ENCODE peak calls at places on chromosomes 11 and 22, in five cellular contexts. G is transverse colon, I is A549, O is suprapubic skin, F is H1. N is an unnamed sample.

GRCh38 chr11:95674669-95675358 is 114.8 kb downstream of the FAM76B start:
- DNase-seq in O (no peak), I (no peak), G (no peak), F (no peak), N (no peak)

GRCh38 chr11:68461284-68461861 is 821 bp downstream of the PPP6R3 start:
- DNase-seq in F (no peak), O (no peak), I (peak; percentile 48), G (no peak), N (no peak)

GRCh38 chr22:39237276-39238123 is 7.3 kb downstream of the PDGFB start:
- DNase-seq in I (no peak), G (no peak), F (no peak), O (no peak), N (peak; percentile 54)

GRCh38 chr22:38751422-38752346 is 4.1 kb downstream of the SUN2 start:
- DNase-seq in I (no peak), O (no peak), G (peak; percentile 83), F (no peak), N (peak; percentile 63)

GRCh38 chr11:65870706-65871681 is 1.6 kb downstream of the EFEMP2 start:
- DNase-seq in F (no peak), O (no peak), G (no peak), I (no peak), N (no peak)

GRCh38 chr22:44584256-44584902 is 86.3 kb upstream of the RTL6 start:
- DNase-seq in O (peak; percentile 32), I (no peak), F (no peak), G (no peak), N (no peak)

GRCh38 chr11:95605271-95605940 is 184.2 kb downstream of the FAM76B start:
- DNase-seq in F (no peak), O (no peak), I (no peak), G (no peak), N (no peak)

GRCh38 chr11:60989108-60989650 is 17.7 kb downstream of the CD6 start:
- DNase-seq in I (no peak), F (no peak), O (peak; percentile 30), G (no peak), N (no peak)

GRCh38 chr11:69229521-69229920 is 64.4 kb upstream of the MYEOV start:
- DNase-seq in I (no peak), O (no peak), F (no peak), G (no peak), N (peak; percentile 9)

GRCh38 chr11:126917531-126918204 is 82.9 kb downstream of the KIRREL3 start:
- DNase-seq in O (no peak), F (no peak), I (peak; percentile 89), G (no peak), N (no peak)

GRCh38 chr11:112977620-112978212 is 16.5 kb downstream of the NCAM1 start:
- DNase-seq in O (no peak), G (no peak), I (no peak), F (no peak), N (no peak)

GRCh38 chr11:47503227-47503626 is 49.7 kb downstream of the CELF1 start:
- DNase-seq in G (no peak), F (no peak), O (no peak), I (no peak), N (no peak)

GRCh38 chr11:47500121-47500520 is 51.2 kb upstream of the RAPSN start:
- DNase-seq in O (no peak), F (no peak), I (no peak), G (no peak), N (no peak)

GRCh38 chr11:47504910-47505309 is 48.0 kb downstream of the CELF1 start:
- DNase-seq in I (no peak), F (no peak), O (no peak), G (no peak), N (no peak)

GRCh38 chr11:47501095-47501494 is 51.8 kb downstream of the CELF1 start:
- DNase-seq in F (no peak), O (no peak), I (no peak), G (no peak), N (no peak)

GRCh38 chr11:47502767-47503166 is 50.2 kb downstream of the CELF1 start:
- DNase-seq in I (no peak), G (no peak), O (no peak), F (no peak), N (no peak)
- H3K4me1 ChIP-seq in I (peaks cover 12% of the 10 kb centered on the region), G (peaks cover 20% of the 10 kb centered on the region), O (peaks cover 40% of the 10 kb centered on the region), F (peaks cover 3% of the 10 kb centered on the region), N (peaks cover 89% of the 10 kb centered on the region)

GRCh38 chr11:17209939-17210245 is 2.1 kb upstream of the PIK3C2A start:
- DNase-seq in I (no peak), G (no peak), F (no peak), O (no peak), N (no peak)

GRCh38 chr11:17206448-17206847 is 1.3 kb downstream of the PIK3C2A start:
- DNase-seq in O (no peak), I (no peak), G (no peak), F (no peak), N (no peak)

GRCh38 chr11:17208257-17208999 is 642 bp upstream of the PIK3C2A start:
- DNase-seq in G (peak; percentile 62), I (peak; percentile 84), F (no peak), O (no peak), N (peak; percentile 65)

DNA sequence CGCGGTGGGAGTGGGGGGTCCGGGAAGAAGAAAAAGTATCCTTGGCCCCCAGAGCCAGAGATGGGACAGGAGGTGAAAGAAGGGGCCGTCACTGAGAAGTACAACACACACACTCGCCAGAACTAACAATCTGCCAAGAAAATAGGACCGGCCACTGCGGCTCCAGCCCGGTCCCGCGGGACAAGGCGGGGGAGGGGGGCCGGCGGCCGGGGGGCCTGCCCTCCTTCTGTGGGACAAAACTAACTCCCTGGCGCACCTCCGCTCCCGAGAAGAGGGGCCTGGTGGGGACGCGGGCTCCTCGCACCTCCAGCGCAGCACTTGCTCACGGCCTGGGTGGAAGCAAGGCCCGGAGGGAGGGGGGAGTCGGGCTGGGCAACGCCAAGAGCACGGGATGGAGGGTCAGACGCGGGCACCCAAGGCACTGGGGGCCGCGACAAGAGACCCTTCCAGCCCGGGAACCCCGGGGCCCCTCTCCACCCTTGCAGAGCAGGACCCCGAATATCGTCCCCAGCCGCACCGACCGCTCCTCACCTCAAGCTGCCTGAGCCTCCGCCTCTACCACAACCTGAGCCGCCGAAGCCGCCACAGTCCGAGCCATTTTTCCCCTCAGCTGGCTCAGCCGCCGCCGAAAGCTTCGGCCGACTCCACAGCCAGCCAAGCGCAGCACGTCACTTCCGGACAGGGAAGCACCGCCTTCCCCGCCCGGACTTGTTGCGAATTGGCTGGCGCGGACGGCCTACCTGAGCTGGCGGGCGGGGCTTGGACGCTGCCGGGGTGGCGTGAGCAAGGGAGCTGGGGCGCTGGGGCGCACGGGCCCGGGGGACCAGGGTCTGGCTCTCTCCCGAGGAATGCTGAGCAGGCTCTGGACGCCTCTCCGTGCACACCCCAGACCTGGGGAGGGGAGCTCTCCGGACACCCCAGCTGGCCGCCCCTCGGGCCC is at the start of gene PIK3C2A:
- DNase-seq in I (peak; percentile 95), G (peak; percentile 98), O (peak; percentile 98), F (peak; percentile 98), N (peak; percentile 99)
- TF ChIP-seq EP300 in I (no peak), G (no peak), O (no peak), F (no peak), N (no peak)

GRCh38 chr22:45743687-45744086 is 72.1 kb downstream of the ATXN10 start:
- DNase-seq in O (no peak), I (no peak), F (no peak), G (no peak), N (no peak)

GRCh38 chr22:45742866-45743450 is 71.3 kb downstream of the ATXN10 start:
- DNase-seq in I (peak; percentile 73), F (no peak), O (no peak), G (no peak), N (peak; percentile 30)

GRCh38 chr22:45744442-45744841 is 72.8 kb downstream of the ATXN10 start:
- DNase-seq in O (no peak), G (no peak), I (no peak), F (no peak), N (no peak)

GRCh38 chr22:45738206-45738605 is 66.6 kb downstream of the ATXN10 start:
- DNase-seq in F (no peak), G (no peak), I (no peak), O (no peak), N (no peak)

GRCh38 chr22:45740236-45740635 is 68.6 kb downstream of the ATXN10 start:
- DNase-seq in I (no peak), G (no peak), F (no peak), O (no peak), N (no peak)
- TF ChIP-seq POLR2A in I (no peak), G (no peak), F (no peak), O (no peak), N (no peak)

DNA sequence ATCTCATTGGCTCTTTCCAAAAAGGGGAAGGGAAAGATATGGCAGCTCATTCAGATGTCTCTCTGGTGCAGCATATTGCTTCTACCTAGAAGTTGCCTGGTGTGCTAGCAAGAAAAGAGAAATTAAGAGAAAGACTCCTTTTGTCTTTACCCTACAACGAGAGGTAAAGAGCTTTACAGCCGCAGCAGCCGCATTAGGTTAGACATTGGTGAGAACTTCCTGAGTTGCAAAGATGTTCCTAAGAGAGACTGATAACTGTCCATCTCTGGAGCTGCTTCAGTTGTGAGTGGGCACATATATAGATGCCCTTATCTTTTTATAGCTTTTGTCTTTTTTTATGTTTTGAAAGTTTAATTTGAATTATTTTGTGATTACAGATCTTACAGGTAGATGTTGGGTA is 80.8 kb upstream of the NNMT start:
- DNase-seq in O (no peak), G (no peak), F (no peak), I (no peak), N (no peak)
- H3K4me1 ChIP-seq in O (peaks cover 35% of the 10 kb centered on the region), G (peaks cover 25% of the 10 kb centered on the region), F (peaks cover 10% of the 10 kb centered on the region), I (no peaks in the 10 kb centered on the region), N (peaks cover 70% of the 10 kb centered on the region)

DNA sequence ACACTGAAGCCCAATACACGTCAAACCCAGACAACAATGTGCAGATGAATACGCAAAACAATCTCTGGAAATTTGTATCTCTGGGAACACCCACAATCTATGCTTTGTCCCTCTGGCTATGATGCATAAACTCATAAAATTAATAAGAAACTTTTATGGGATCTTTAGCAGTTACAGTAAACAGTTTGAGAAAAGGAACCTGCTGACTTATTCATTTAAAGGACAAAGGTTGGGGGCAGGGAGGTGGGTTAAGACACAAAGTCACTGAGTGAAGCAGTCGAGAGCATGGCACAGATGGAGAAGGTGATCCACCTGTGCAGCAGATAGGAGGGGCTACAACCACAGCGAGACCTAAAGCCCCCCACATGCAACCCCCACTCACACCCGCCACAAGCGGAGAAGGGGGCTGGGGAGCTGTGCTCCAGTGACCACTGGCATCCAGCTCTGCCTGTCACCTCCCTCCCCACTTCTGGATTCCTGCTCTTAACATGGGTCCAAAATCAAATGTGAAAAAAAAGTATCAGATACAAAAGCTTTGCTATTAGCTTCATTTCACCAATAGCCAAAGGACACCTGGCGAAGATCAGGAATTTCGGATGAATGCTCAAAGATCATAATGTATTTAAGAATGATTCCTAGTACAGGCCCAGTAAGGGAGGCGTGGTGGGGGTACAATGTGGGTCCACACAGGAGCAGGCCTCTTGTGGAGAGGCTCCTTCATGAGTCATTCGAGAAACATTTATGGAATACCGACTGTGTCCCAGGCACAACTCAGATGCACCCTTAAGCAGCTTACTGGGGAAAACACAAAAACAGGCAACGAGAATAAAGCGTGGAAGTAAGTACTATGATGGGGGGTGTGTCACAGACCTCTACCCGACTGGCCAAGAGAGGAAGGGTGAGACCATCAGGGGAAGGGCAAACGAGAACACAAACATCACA is 44.8 kb downstream of the SMCO4 start:
- DNase-seq in I (peak; percentile 6), G (no peak), F (no peak), O (no peak), N (no peak)
- TF ChIP-seq EP300 in I (no peak), G (no peak), F (no peak), O (no peak), N (no peak)

N was measured in stomach.